ENCODE peak calls at places on chromosomes 16 and 17, in ten cellular contexts. One of them, this sample, is unnamed.
A peak's percentile ranks its signal among the peaks of the same experiment; 100 is the strongest.

GRCh38 chr16:85187002-85187401 is 74.7 kb upstream of the CIBAR2 start:
- DNase-seq in memory B cell: no peak
- DNase-seq in stimulated activated CD4-positive, alpha-beta T cell treated with anti-CD3 and anti-CD28 coated beads, Interleukin-2, amount 100 ng/mL, for 48 hours: no peak
- DNase-seq in NCI-H2107: no peak
- DNase-seq in mesothelial cell of epicardium: no peak
- DNase-seq in amniotic stem cell: no peak
- DNase-seq in WTC11: no peak
- DNase-seq in activated B cell treated with CpG ODN at 0.5 μM for 24 hours: no peak
- DNase-seq in NCI-H460: no peak
- DNase-seq in body of pancreas: no peak
- DNase-seq in this sample: no peak

GRCh38 chr16:19753815-19754643 is 36.0 kb downstream of the IQCK start:
- DNase-seq in memory B cell: no peak
- DNase-seq in stimulated activated CD4-positive, alpha-beta T cell treated with anti-CD3 and anti-CD28 coated beads, Interleukin-2, amount 100 ng/mL, for 48 hours: no peak
- DNase-seq in NCI-H2107: no peak
- DNase-seq in mesothelial cell of epicardium: no peak
- DNase-seq in amniotic stem cell: no peak
- DNase-seq in WTC11: no peak
- DNase-seq in activated B cell treated with CpG ODN at 0.5 μM for 24 hours: no peak
- DNase-seq in NCI-H460: no peak
- DNase-seq in body of pancreas: peak; percentile 33
- DNase-seq in this sample: no peak

GRCh38 chr16:19625039-19625438 is 69.5 kb downstream of the VPS35L start:
- DNase-seq in memory B cell: no peak
- DNase-seq in stimulated activated CD4-positive, alpha-beta T cell treated with anti-CD3 and anti-CD28 coated beads, Interleukin-2, amount 100 ng/mL, for 48 hours: no peak
- DNase-seq in NCI-H2107: no peak
- DNase-seq in mesothelial cell of epicardium: no peak
- DNase-seq in amniotic stem cell: no peak
- DNase-seq in WTC11: no peak
- DNase-seq in activated B cell treated with CpG ODN at 0.5 μM for 24 hours: no peak
- DNase-seq in NCI-H460: no peak
- DNase-seq in body of pancreas: no peak
- DNase-seq in this sample: no peak

GRCh38 chr17:66285149-66285548 is 17.3 kb upstream of the PRKCA start:
- DNase-seq in memory B cell: no peak
- DNase-seq in stimulated activated CD4-positive, alpha-beta T cell treated with anti-CD3 and anti-CD28 coated beads, Interleukin-2, amount 100 ng/mL, for 48 hours: no peak
- DNase-seq in NCI-H2107: no peak
- DNase-seq in mesothelial cell of epicardium: no peak
- DNase-seq in amniotic stem cell: no peak
- DNase-seq in WTC11: no peak
- DNase-seq in activated B cell treated with CpG ODN at 0.5 μM for 24 hours: no peak
- DNase-seq in NCI-H460: no peak
- DNase-seq in body of pancreas: no peak
- DNase-seq in this sample: no peak

GRCh38 chr16:165218-165538 is 600 bp upstream of the HBM start:
- DNase-seq in memory B cell: no peak
- DNase-seq in stimulated activated CD4-positive, alpha-beta T cell treated with anti-CD3 and anti-CD28 coated beads, Interleukin-2, amount 100 ng/mL, for 48 hours: no peak
- DNase-seq in NCI-H2107: no peak
- DNase-seq in mesothelial cell of epicardium: no peak
- DNase-seq in amniotic stem cell: no peak
- DNase-seq in WTC11: no peak
- DNase-seq in activated B cell treated with CpG ODN at 0.5 μM for 24 hours: no peak
- DNase-seq in NCI-H460: no peak
- DNase-seq in body of pancreas: no peak
- DNase-seq in this sample: no peak

GRCh38 chr17:970388-970768 is 9.2 kb downstream of the NXN start:
- DNase-seq in memory B cell: no peak
- DNase-seq in stimulated activated CD4-positive, alpha-beta T cell treated with anti-CD3 and anti-CD28 coated beads, Interleukin-2, amount 100 ng/mL, for 48 hours: no peak
- DNase-seq in NCI-H2107: no peak
- DNase-seq in mesothelial cell of epicardium: no peak
- DNase-seq in amniotic stem cell: no peak
- DNase-seq in WTC11: no peak
- DNase-seq in activated B cell treated with CpG ODN at 0.5 μM for 24 hours: no peak
- DNase-seq in NCI-H460: no peak
- DNase-seq in body of pancreas: no peak
- DNase-seq in this sample: no peak

GRCh38 chr16:30076276-30076791 is 540 bp downstream of the PPP4C start:
- DNase-seq in memory B cell: no peak
- DNase-seq in stimulated activated CD4-positive, alpha-beta T cell treated with anti-CD3 and anti-CD28 coated beads, Interleukin-2, amount 100 ng/mL, for 48 hours: no peak
- DNase-seq in NCI-H2107: no peak
- DNase-seq in mesothelial cell of epicardium: no peak
- DNase-seq in amniotic stem cell: no peak
- DNase-seq in WTC11: no peak
- DNase-seq in activated B cell treated with CpG ODN at 0.5 μM for 24 hours: no peak
- DNase-seq in NCI-H460: no peak
- DNase-seq in body of pancreas: no peak
- DNase-seq in this sample: no peak

GRCh38 chr17:596763-597644 is 117.6 kb downstream of the VPS53 start:
- DNase-seq in memory B cell: no peak
- DNase-seq in stimulated activated CD4-positive, alpha-beta T cell treated with anti-CD3 and anti-CD28 coated beads, Interleukin-2, amount 100 ng/mL, for 48 hours: peak; percentile 14
- DNase-seq in NCI-H2107: no peak
- DNase-seq in mesothelial cell of epicardium: no peak
- DNase-seq in amniotic stem cell: no peak
- DNase-seq in WTC11: no peak
- DNase-seq in activated B cell treated with CpG ODN at 0.5 μM for 24 hours: no peak
- DNase-seq in NCI-H460: peak; percentile 32
- DNase-seq in body of pancreas: no peak
- DNase-seq in this sample: no peak

GRCh38 chr17:70080541-70081347 is 5.7 kb downstream of the KCNJ16 start:
- DNase-seq in memory B cell: no peak
- DNase-seq in stimulated activated CD4-positive, alpha-beta T cell treated with anti-CD3 and anti-CD28 coated beads, Interleukin-2, amount 100 ng/mL, for 48 hours: no peak
- DNase-seq in NCI-H2107: no peak
- DNase-seq in mesothelial cell of epicardium: no peak
- DNase-seq in amniotic stem cell: no peak
- DNase-seq in WTC11: no peak
- DNase-seq in activated B cell treated with CpG ODN at 0.5 μM for 24 hours: no peak
- DNase-seq in NCI-H460: no peak
- DNase-seq in body of pancreas: no peak
- DNase-seq in this sample: no peak

GRCh38 chr16:18788828-18789514 is 1.2 kb downstream of the RPS15A start:
- DNase-seq in memory B cell: no peak
- DNase-seq in stimulated activated CD4-positive, alpha-beta T cell treated with anti-CD3 and anti-CD28 coated beads, Interleukin-2, amount 100 ng/mL, for 48 hours: no peak
- DNase-seq in NCI-H2107: no peak
- DNase-seq in mesothelial cell of epicardium: no peak
- DNase-seq in amniotic stem cell: no peak
- DNase-seq in WTC11: no peak
- DNase-seq in activated B cell treated with CpG ODN at 0.5 μM for 24 hours: no peak
- DNase-seq in NCI-H460: no peak
- DNase-seq in body of pancreas: no peak
- DNase-seq in this sample: no peak

GRCh38 chr17:3792481-3792880 is 8.5 kb downstream of the ITGAE start:
- DNase-seq in memory B cell: no peak
- DNase-seq in stimulated activated CD4-positive, alpha-beta T cell treated with anti-CD3 and anti-CD28 coated beads, Interleukin-2, amount 100 ng/mL, for 48 hours: no peak
- DNase-seq in NCI-H2107: no peak
- DNase-seq in mesothelial cell of epicardium: no peak
- DNase-seq in amniotic stem cell: no peak
- DNase-seq in WTC11: no peak
- DNase-seq in activated B cell treated with CpG ODN at 0.5 μM for 24 hours: no peak
- DNase-seq in NCI-H460: no peak
- DNase-seq in body of pancreas: no peak
- DNase-seq in this sample: no peak

GRCh38 chr17:61296058-61296457 is 103.6 kb upstream of the TBX2 start:
- DNase-seq in memory B cell: no peak
- DNase-seq in stimulated activated CD4-positive, alpha-beta T cell treated with anti-CD3 and anti-CD28 coated beads, Interleukin-2, amount 100 ng/mL, for 48 hours: no peak
- DNase-seq in NCI-H2107: no peak
- DNase-seq in mesothelial cell of epicardium: no peak
- DNase-seq in amniotic stem cell: no peak
- DNase-seq in WTC11: no peak
- DNase-seq in activated B cell treated with CpG ODN at 0.5 μM for 24 hours: no peak
- DNase-seq in NCI-H460: no peak
- DNase-seq in body of pancreas: no peak
- DNase-seq in this sample: no peak

GRCh38 chr17:19265755-19266154 is 28.6 kb downstream of the EPN2 start:
- DNase-seq in memory B cell: no peak
- DNase-seq in stimulated activated CD4-positive, alpha-beta T cell treated with anti-CD3 and anti-CD28 coated beads, Interleukin-2, amount 100 ng/mL, for 48 hours: no peak
- DNase-seq in NCI-H2107: no peak
- DNase-seq in mesothelial cell of epicardium: no peak
- DNase-seq in amniotic stem cell: no peak
- DNase-seq in WTC11: no peak
- DNase-seq in activated B cell treated with CpG ODN at 0.5 μM for 24 hours: no peak
- DNase-seq in NCI-H460: no peak
- DNase-seq in body of pancreas: no peak
- DNase-seq in this sample: no peak